ENCODE peak calls at places on chromosomes 3 and 15, in four cellular contexts. P is endodermal cell, B is cardiac muscle cell, K is PC-9. X is an unnamed sample.

GRCh38 chr3:40985195-40985594 is 214.1 kb upstream of the CTNNB1 start:
- DNase-seq in P (no peak), B (peak), K (peak), X (no peak)

GRCh38 chr3:150249776-150250175 is 158.3 kb upstream of the TSC22D2 start:
- DNase-seq in P (no peak), B (no peak), K (no peak), X (no peak)

GRCh38 chr15:75355369-75355768 is 8.5 kb downstream of the NEIL1 start:
- DNase-seq in P (no peak), B (no peak), K (no peak), X (no peak)

GRCh38 chr3:100891033-100891432 is 102.2 kb downstream of the ABI3BP start:
- DNase-seq in P (no peak), B (no peak), K (no peak), X (no peak)

GRCh38 chr15:71683401-71684274 is 126.7 kb upstream of the NR2E3 start:
- DNase-seq in P (no peak), B (no peak), K (no peak), X (no peak)

GRCh38 chr3:9884555-9885165 is 4.6 kb upstream of the CIDEC start:
- DNase-seq in P (no peak), B (no peak), K (peak), X (no peak)

GRCh38 chr3:149701206-149701976 is 43.6 kb upstream of the WWTR1 start:
- DNase-seq in P (no peak), B (no peak), K (no peak), X (no peak)

GRCh38 chr3:27659279-27660021 is 62.7 kb downstream of the EOMES start:
- DNase-seq in P (peak), B (peak), K (peak), X (no peak)

GRCh38 chr3:193791041-193792032 is 198.3 kb downstream of the OPA1 start:
- DNase-seq in P (peak), B (peak), K (peak), X (no peak)

GRCh38 chr3:138068579-138069174 is 46.7 kb downstream of the DZIP1L start:
- DNase-seq in P (peak), B (peak), K (peak), X (peak)

GRCh38 chr3:43794776-43795175 is 104.0 kb downstream of the ABHD5 start:
- DNase-seq in P (no peak), B (no peak), K (peak), X (peak)

GRCh38 chr3:134299185-134299887 is 48.7 kb upstream of the RYK start:
- DNase-seq in P (peak), B (peak), K (no peak), X (no peak)

GRCh38 chr3:53795176-53795575 is 51.0 kb downstream of the CHDH start:
- DNase-seq in P (no peak), B (no peak), K (no peak), X (no peak)

GRCh38 chr15:79296583-79296982 is 14.1 kb downstream of the ANKRD34C start:
- DNase-seq in P (peak), B (no peak), K (no peak), X (no peak)

GRCh38 chr3:160162440-160162839 is 62.8 kb upstream of the C3orf80 start:
- DNase-seq in P (peak), B (peak), K (no peak), X (no peak)

GRCh38 chr3:171821778-171822358 is 11.6 kb upstream of the PLD1 start:
- DNase-seq in P (no peak), B (no peak), K (no peak), X (no peak)

GRCh38 chr15:72423256-72423655 is 25.2 kb downstream of the TMEM202 start:
- DNase-seq in P (no peak), B (no peak), K (no peak), X (no peak)

GRCh38 chr15:38127306-38127731 is 125.3 kb upstream of the SPRED1 start:
- DNase-seq in P (no peak), B (no peak), K (no peak), X (no peak)

GRCh38 chr15:90883526-90883931 is 775 bp upstream of the FES start:
- DNase-seq in P (peak), B (no peak), K (no peak), X (no peak)

GRCh38 chr3:190494907-190495306 is 19.0 kb upstream of the IL1RAP start:
- DNase-seq in P (no peak), B (no peak), K (no peak), X (no peak)

GRCh38 chr15:75058127-75058905 is 34.9 kb downstream of the PPCDC start:
- DNase-seq in P (peak), B (no peak), K (peak), X (no peak)

GRCh38 chr3:44954289-44954688 is 21.7 kb downstream of the ZDHHC3 start:
- DNase-seq in P (no peak), B (no peak), K (no peak), X (no peak)

GRCh38 chr15:49715213-49715612 is 94.4 kb downstream of the DTWD1 start:
- DNase-seq in P (no peak), B (no peak), K (no peak), X (no peak)

GRCh38 chr15:39059886-39060285 is 495.3 kb upstream of the RASGRP1 start:
- DNase-seq in P (no peak), B (no peak), K (no peak), X (peak)

GRCh38 chr3:63674586-63674985 is 22.1 kb downstream of the SNTN start:
- DNase-seq in P (no peak), B (no peak), K (no peak), X (no peak)

GRCh38 chr15:68285243-68285980 is 7.9 kb downstream of the FEM1B start:
- DNase-seq in P (no peak), B (no peak), K (no peak), X (no peak)

GRCh38 chr3:69941037-69941436 is 58.5 kb upstream of the SAMMSON start:
- DNase-seq in P (no peak), B (no peak), K (no peak), X (no peak)

GRCh38 chr3:69948246-69948862 is 51.2 kb upstream of the SAMMSON start:
- DNase-seq in P (no peak), B (peak), K (peak), X (peak)

GRCh38 chr3:69941439-69942176 is 57.9 kb upstream of the SAMMSON start:
- DNase-seq in P (no peak), B (no peak), K (no peak), X (peak)

DNA sequence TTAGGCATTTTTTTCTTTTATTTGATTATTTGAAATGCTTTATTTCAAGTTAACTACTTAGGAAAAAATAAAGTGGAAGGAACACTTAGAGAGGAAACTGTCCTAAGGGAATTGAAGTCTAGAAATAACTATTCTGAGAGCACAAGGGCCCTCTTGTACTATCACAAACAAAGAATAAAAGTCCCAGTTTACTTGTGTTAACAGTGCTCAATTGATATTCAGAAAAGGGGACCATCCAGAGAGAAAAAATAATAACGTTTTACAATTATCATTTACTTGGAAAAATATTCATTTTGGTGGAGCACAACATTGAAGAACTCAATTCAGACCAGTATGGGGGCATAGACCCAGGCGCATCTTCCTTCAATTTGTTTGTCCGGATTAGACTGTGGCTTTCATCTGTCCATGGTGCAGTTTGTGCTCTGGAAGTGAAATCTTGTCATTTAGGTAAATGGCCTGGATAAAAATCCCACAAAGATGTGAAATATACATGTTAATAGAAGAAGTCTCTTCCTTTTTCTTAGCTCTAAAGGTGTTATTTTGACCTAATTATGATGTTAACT is 54.5 kb upstream of the SAMMSON start:
- DNase-seq in P (no peak), B (no peak), K (no peak), X (no peak)
- H3K4me3 ChIP-seq in P (no peak), B (no peak), K (no peak), X (no peak)

GRCh38 chr3:112781611-112782010 is 65.1 kb downstream of the CD200R1L start:
- DNase-seq in P (no peak), B (no peak), K (no peak), X (no peak)

GRCh38 chr3:112778298-112779008 is 68.2 kb downstream of the CD200R1L start:
- DNase-seq in P (no peak), B (no peak), K (peak), X (peak)

GRCh38 chr3:112776836-112777235 is 69.8 kb downstream of the CD200R1L start:
- DNase-seq in P (no peak), B (no peak), K (no peak), X (no peak)

GRCh38 chr3:112782481-112782880 is 64.2 kb downstream of the CD200R1L start:
- DNase-seq in P (no peak), B (no peak), K (no peak), X (no peak)

GRCh38 chr3:112779558-112780480 is 66.8 kb downstream of the CD200R1L start:
- DNase-seq in P (no peak), B (no peak), K (no peak), X (no peak)
- H3K27ac ChIP-seq in P (no peak), B (no peak), K (peak), X (no peak)

GRCh38 chr15:92273732-92274131 is 119.9 kb upstream of the ST8SIA2 start:
- DNase-seq in P (no peak), B (no peak), K (no peak), X (no peak)

GRCh38 chr15:92272106-92272505 is 121.6 kb upstream of the ST8SIA2 start:
- DNase-seq in P (no peak), B (no peak), K (no peak), X (no peak)

GRCh38 chr15:92273286-92273685 is 120.4 kb upstream of the ST8SIA2 start:
- DNase-seq in P (no peak), B (no peak), K (no peak), X (no peak)

GRCh38 chr15:92277776-92278175 is 115.9 kb upstream of the ST8SIA2 start:
- DNase-seq in P (peak), B (peak), K (peak), X (no peak)
- TF ChIP-seq CTCF in P (peak), B (no peak), K (peak), X (peak)

DNA sequence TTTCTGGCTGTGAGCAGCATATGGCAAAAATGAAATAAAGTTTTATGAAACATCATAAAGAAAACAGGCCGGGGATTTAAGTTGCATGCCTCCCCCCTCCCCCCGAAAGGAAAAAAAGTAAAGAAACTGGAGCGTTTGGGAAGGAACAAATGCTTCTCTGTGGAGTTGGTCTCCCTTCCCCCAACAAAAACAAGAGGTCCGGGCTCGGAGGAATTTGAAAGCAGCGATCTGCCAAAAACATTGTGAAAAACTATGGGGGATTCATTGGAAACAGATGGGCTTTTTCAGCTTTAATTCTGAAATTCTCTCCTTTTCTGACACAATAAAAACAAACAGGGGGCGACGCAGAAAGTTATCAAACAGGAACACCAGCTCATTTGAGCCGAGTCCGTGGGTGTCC is 17.0 kb downstream of the RGMA start:
- DNase-seq in P (no peak), B (no peak), K (no peak), X (no peak)
- H3K4me3 ChIP-seq in P (peak), B (peak), K (peak), X (peak)

GRCh38 chr3:106769045-106769444 is 608.2 kb upstream of the CCDC54 start:
- DNase-seq in P (no peak), B (no peak), K (no peak), X (no peak)
- H3K27ac ChIP-seq in P (no peak), B (no peak), K (no peak), X (no peak)

GRCh38 chr3:54873059-54873695 is 54.7 kb downstream of the LRTM1 start:
- DNase-seq in P (no peak), B (no peak), K (no peak), X (no peak)

GRCh38 chr3:54866221-54866620 is 61.6 kb downstream of the LRTM1 start:
- DNase-seq in P (no peak), B (no peak), K (no peak), X (no peak)

GRCh38 chr3:54871867-54872266 is 56.0 kb downstream of the LRTM1 start:
- DNase-seq in P (no peak), B (no peak), K (no peak), X (no peak)

GRCh38 chr3:54874816-54875556 is 52.9 kb downstream of the LRTM1 start:
- DNase-seq in P (no peak), B (no peak), K (no peak), X (no peak)

GRCh38 chr3:54870423-54870822 is 57.4 kb downstream of the LRTM1 start:
- DNase-seq in P (no peak), B (peak), K (peak), X (peak)
- TF ChIP-seq CTCF in P (peak), B (peak), K (peak), X (peak)

GRCh38 chr15:63502137-63502801 is 2.1 kb upstream of the USP3 start:
- DNase-seq in P (no peak), B (no peak), K (peak), X (no peak)

GRCh38 chr15:63501256-63502089 is 2.9 kb upstream of the USP3 start:
- DNase-seq in P (peak), B (peak), K (peak), X (peak)

GRCh38 chr15:63499611-63500010 is 4.8 kb upstream of the USP3 start:
- DNase-seq in P (no peak), B (no peak), K (no peak), X (no peak)

GRCh38 chr15:63498815-63499549 is 5.4 kb upstream of the USP3 start:
- DNase-seq in P (no peak), B (no peak), K (no peak), X (no peak)

GRCh38 chr15:63500265-63501250 is 3.8 kb upstream of the USP3 start:
- DNase-seq in P (no peak), B (no peak), K (peak), X (no peak)
- H3K4me3 ChIP-seq in P (peak), B (no peak), K (peak), X (no peak)

GRCh38 chr3:186612065-186612464 is 795 bp upstream of the AHSG start:
- DNase-seq in P (no peak), B (no peak), K (no peak), X (no peak)

GRCh38 chr3:186614597-186615483 is 2.0 kb downstream of the AHSG start:
- DNase-seq in P (peak), B (peak), K (peak), X (peak)

GRCh38 chr3:186614266-186614596 is 1.4 kb downstream of the AHSG start:
- DNase-seq in P (no peak), B (no peak), K (no peak), X (no peak)

GRCh38 chr3:186612721-186613636 is at the start of gene AHSG:
- DNase-seq in P (no peak), B (no peak), K (no peak), X (no peak)

GRCh38 chr3:186613637-186614265 is 891 bp downstream of the AHSG start:
- DNase-seq in P (no peak), B (no peak), K (no peak), X (no peak)
- H3K27ac ChIP-seq in P (no peak), B (no peak), K (no peak), X (no peak)

GRCh38 chr3:128011140-128011539 is 41.1 kb upstream of the SEC61A1 start:
- DNase-seq in P (peak), B (peak), K (peak), X (no peak)
- TF ChIP-seq CTCF in P (peak), B (peak), K (peak), X (peak)